ENCODE peak calls at places on chromosomes 2 and 18, in seven cellular contexts. O is neuronal stem cell; L is thyroid gland; R is PC-3; H is lung; Z is CD4-positive, alpha-beta T cell; F is SJSA1. P is an unnamed sample.

GRCh38 chr2:237629739-237630138 is 2.4 kb downstream of the LRRFIP1 start:
- DNase-seq in H (no peak), L (no peak), F (peak; percentile 62), O (no peak), Z (no peak), R (peak; percentile 52), P (no peak)

GRCh38 chr2:220076734-220077133 is 449.3 kb downstream of the SLC4A3 start:
- DNase-seq in F (no peak), Z (no peak), L (peak; percentile 56), O (no peak), H (no peak), R (peak; percentile 11), P (no peak)

GRCh38 chr2:218500501-218501060 is 67.6 kb downstream of the USP37 start:
- DNase-seq in F (no peak), R (no peak), H (no peak), O (no peak), Z (no peak), L (no peak), P (no peak)

GRCh38 chr18:9890957-9891356 is 5.2 kb downstream of the TXNDC2 start:
- DNase-seq in R (no peak), F (no peak), L (no peak), H (no peak), O (no peak), Z (no peak), P (no peak)

GRCh38 chr2:10344105-10345066 is 41.7 kb downstream of the HPCAL1 start:
- DNase-seq in L (no peak), F (no peak), R (no peak), O (no peak), Z (no peak), H (no peak), P (no peak)

GRCh38 chr2:205658572-205658971 is 23.7 kb upstream of the NRP2 start:
- DNase-seq in L (no peak), O (no peak), H (no peak), Z (no peak), F (no peak), R (no peak), P (no peak)

GRCh38 chr2:9291866-9292265 is 85.3 kb downstream of the ASAP2 start:
- DNase-seq in L (no peak), Z (no peak), R (no peak), O (no peak), F (no peak), H (no peak), P (no peak)

GRCh38 chr2:100392715-100393114 is 24.8 kb downstream of the CHST10 start:
- DNase-seq in H (no peak), Z (no peak), F (peak; percentile 28), R (no peak), L (no peak), O (no peak), P (no peak)

GRCh38 chr2:168241746-168242145 is 5.6 kb downstream of the STK39 start:
- DNase-seq in F (no peak), L (no peak), R (no peak), O (no peak), H (no peak), Z (no peak), P (no peak)

GRCh38 chr18:53838796-53839195 is 385.7 kb downstream of the MBD2 start:
- DNase-seq in F (no peak), R (peak; percentile 22), L (no peak), Z (no peak), O (no peak), H (no peak), P (no peak)

GRCh38 chr2:191740776-191741175 is 62.8 kb downstream of the NABP1 start:
- DNase-seq in F (no peak), R (no peak), H (no peak), Z (no peak), O (no peak), L (no peak), P (no peak)

GRCh38 chr18:48541026-48541746 is 2.4 kb downstream of the CTIF start:
- DNase-seq in F (peak; percentile 84), L (peak; percentile 74), R (peak; percentile 50), O (peak; percentile 65), H (peak; percentile 76), Z (no peak), P (peak; percentile 9)

GRCh38 chr2:28567076-28567471 is 71.2 kb downstream of the PLB1 start:
- DNase-seq in O (no peak), Z (no peak), L (peak; percentile 22), F (no peak), R (no peak), H (no peak), P (peak; percentile 22)

GRCh38 chr2:177432703-177433102 is 40.1 kb downstream of the AGPS start:
- DNase-seq in R (no peak), Z (no peak), H (no peak), F (no peak), O (no peak), L (no peak), P (no peak)
- H3K9me3 ChIP-seq in R (peaks cover 4% of the 10 kb centered on the region), Z (peaks cover 37% of the 10 kb centered on the region), H (peaks cover 9% of the 10 kb centered on the region), F (peaks cover 16% of the 10 kb centered on the region), O (peaks cover 12% of the 10 kb centered on the region), L (no peaks in the 10 kb centered on the region), P (no peaks in the 10 kb centered on the region)

DNA sequence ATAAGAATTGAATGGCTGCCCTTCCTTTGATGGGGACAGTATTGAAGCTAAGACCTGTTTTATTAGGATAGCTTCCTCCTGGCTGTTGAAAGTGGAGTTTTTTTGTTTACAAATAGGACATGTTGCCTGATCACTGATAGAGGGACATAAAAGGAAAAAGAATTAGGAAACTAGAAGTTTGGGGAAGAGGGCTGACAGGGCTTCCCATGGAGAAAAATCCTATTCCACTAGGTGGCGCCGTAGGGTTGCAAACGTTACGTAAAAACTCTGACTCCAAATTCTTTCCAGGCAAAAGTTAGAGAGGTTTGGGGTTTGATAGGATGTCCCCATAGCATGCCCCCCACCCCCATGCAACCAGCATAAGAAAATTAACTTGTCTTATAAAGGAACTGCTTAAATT is 11.1 kb upstream of the RBFA start:
- DNase-seq in L (no peak), F (no peak), H (no peak), R (no peak), Z (no peak), O (no peak), P (no peak)
- H3K9me3 ChIP-seq in L (no peaks in the 10 kb centered on the region), F (peaks cover 53% of the 10 kb centered on the region), H (peaks cover 30% of the 10 kb centered on the region), R (peaks cover 26% of the 10 kb centered on the region), Z (peaks cover 86% of the 10 kb centered on the region), O (peaks cover 20% of the 10 kb centered on the region), P (peaks cover 31% of the 10 kb centered on the region)

GRCh38 chr2:2756886-2757285 is 425.8 kb upstream of the MYT1L start:
- DNase-seq in F (no peak), Z (no peak), O (no peak), H (no peak), L (no peak), R (no peak), P (no peak)

GRCh38 chr2:2757764-2758163 is 426.7 kb upstream of the MYT1L start:
- DNase-seq in H (no peak), Z (no peak), R (no peak), L (no peak), O (no peak), F (no peak), P (no peak)

GRCh38 chr2:2755990-2756389 is 424.9 kb upstream of the MYT1L start:
- DNase-seq in R (no peak), H (no peak), F (no peak), Z (no peak), L (no peak), O (no peak), P (no peak)

GRCh38 chr2:2751715-2752315 is 420.7 kb upstream of the MYT1L start:
- DNase-seq in Z (no peak), F (no peak), R (no peak), O (no peak), H (no peak), L (no peak), P (no peak)

GRCh38 chr2:2754940-2755339 is 423.9 kb upstream of the MYT1L start:
- DNase-seq in O (no peak), R (no peak), F (no peak), H (no peak), L (no peak), Z (no peak), P (no peak)
- H3K9me3 ChIP-seq in O (peaks cover 19% of the 10 kb centered on the region), R (no peaks in the 10 kb centered on the region), F (peaks cover 15% of the 10 kb centered on the region), H (peaks cover 17% of the 10 kb centered on the region), L (no peaks in the 10 kb centered on the region), Z (peaks cover 12% of the 10 kb centered on the region), P (no peaks in the 10 kb centered on the region)

DNA sequence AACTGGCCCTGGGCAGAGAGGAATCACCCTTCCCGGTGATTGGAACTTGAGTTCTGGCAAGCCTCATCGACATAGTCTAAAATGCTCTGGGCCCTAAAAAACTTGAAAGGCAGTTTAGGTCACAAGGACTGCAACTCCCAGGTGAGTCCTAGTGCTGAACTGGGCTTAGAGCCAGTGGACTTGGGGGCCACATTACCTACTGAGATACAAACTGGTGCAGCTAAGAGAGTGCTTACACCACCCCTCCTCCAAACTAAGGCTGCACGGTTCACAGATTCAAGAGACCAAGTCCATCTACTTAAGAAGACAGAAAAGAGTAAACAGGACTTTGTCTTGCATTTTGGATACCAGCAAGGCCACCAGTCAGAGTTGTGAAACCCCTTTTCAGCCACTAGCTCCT is 25.3 kb downstream of the ZNF519 start:
- DNase-seq in H (no peak), Z (no peak), F (no peak), L (peak; percentile 69), R (no peak), O (no peak), P (no peak)
- H3K9me3 ChIP-seq in H (peaks cover 9% of the 10 kb centered on the region), Z (peaks cover 33% of the 10 kb centered on the region), F (peaks cover 3% of the 10 kb centered on the region), L (no peaks in the 10 kb centered on the region), R (peaks cover 26% of the 10 kb centered on the region), O (peaks cover 20% of the 10 kb centered on the region), P (peaks cover 6% of the 10 kb centered on the region)

DNA sequence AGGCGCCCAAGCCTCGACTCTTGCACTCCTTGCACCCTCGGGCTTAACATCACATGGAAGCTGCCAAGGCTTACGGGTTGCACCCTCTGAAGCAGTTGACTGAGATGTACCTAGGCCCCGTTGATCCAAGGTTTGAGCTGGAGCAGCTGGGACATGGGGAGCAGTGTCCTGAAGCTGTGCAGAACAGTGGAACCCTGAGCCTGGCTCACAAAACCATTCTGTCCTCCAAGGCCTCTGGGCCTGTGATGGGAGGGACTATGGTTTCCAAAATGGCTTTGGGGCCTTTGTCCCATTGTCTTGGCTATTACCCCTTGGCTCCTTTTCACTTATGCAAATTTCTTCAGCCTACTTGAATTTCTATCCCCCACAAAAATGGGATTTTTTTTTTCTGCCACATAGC is 454.0 kb downstream of the PIK3C3 start:
- DNase-seq in F (no peak), L (no peak), O (no peak), Z (no peak), R (no peak), H (no peak), P (no peak)
- H3K9me3 ChIP-seq in F (peaks cover 4% of the 10 kb centered on the region), L (no peaks in the 10 kb centered on the region), O (peaks cover 7% of the 10 kb centered on the region), Z (no peaks in the 10 kb centered on the region), R (no peaks in the 10 kb centered on the region), H (peaks cover 4% of the 10 kb centered on the region), P (no peaks in the 10 kb centered on the region)

P was measured in T-helper 17 cell.